ENCODE peak calls at places on chromosomes 3 and 15, in six cellular contexts. L is hepatocyte, K is A549, H is body of pancreas, Z is tibial nerve, M is colonic mucosa. W is an unnamed sample.

GRCh38 chr3:53346514-53346913 is 829 bp downstream of the DCP1A start:
- DNase-seq in Z (no peak), L (peak), K (no peak), M (peak), H (no peak), W (no peak)

GRCh38 chr3:185758912-185759311 is 65.9 kb downstream of the IGF2BP2 start:
- DNase-seq in Z (no peak), L (no peak), M (peak), K (no peak), H (no peak), W (no peak)

GRCh38 chr15:96349933-96350292 is 19.4 kb downstream of the NR2F2 start:
- DNase-seq in K (no peak), L (no peak), H (no peak), M (peak), Z (no peak), W (no peak)

GRCh38 chr3:114019486-114019885 is 36.8 kb downstream of the CCDC191 start:
- DNase-seq in H (no peak), M (no peak), K (no peak), Z (no peak), L (no peak), W (no peak)

GRCh38 chr3:128698211-128699011 is 27.6 kb upstream of the RAB7A start:
- DNase-seq in L (peak), Z (no peak), H (peak), M (peak), K (peak), W (peak)

GRCh38 chr3:127998596-127998995 is 53.6 kb upstream of the SEC61A1 start:
- DNase-seq in K (no peak), H (no peak), Z (no peak), L (no peak), M (no peak), W (no peak)

GRCh38 chr15:79265167-79265566 is 17.4 kb upstream of the ANKRD34C start:
- DNase-seq in M (no peak), K (no peak), Z (no peak), H (no peak), L (no peak), W (no peak)

GRCh38 chr3:186442162-186442561 is 80.1 kb upstream of the DGKG start:
- DNase-seq in M (no peak), Z (no peak), K (no peak), H (peak), L (no peak), W (no peak)

GRCh38 chr3:39141211-39141995 is 12.0 kb downstream of the CSRNP1 start:
- DNase-seq in Z (no peak), L (peak), M (peak), K (no peak), H (peak), W (no peak)

GRCh38 chr3:20683912-20684311 is 497.9 kb upstream of the SGO1 start:
- DNase-seq in K (no peak), L (no peak), Z (no peak), H (no peak), M (no peak), W (no peak)

GRCh38 chr3:152471814-152472605 is 203.3 kb downstream of the MBNL1 start:
- DNase-seq in M (peak), H (peak), L (peak), K (peak), Z (peak), W (peak)

GRCh38 chr3:30628931-30629590 is 22.7 kb downstream of the TGFBR2 start:
- DNase-seq in H (peak), L (peak), K (no peak), Z (no peak), M (no peak), W (no peak)

GRCh38 chr15:80105193-80105984 is 45.9 kb downstream of the ZFAND6 start:
- DNase-seq in H (no peak), L (peak), K (no peak), Z (no peak), M (no peak), W (no peak)

GRCh38 chr3:142904639-142905441 is 16.0 kb upstream of the PCOLCE2 start:
- DNase-seq in Z (no peak), M (peak), H (no peak), L (peak), K (no peak), W (no peak)

GRCh38 chr15:92541197-92542190 is 114.1 kb downstream of the FAM174B start:
- DNase-seq in H (no peak), M (no peak), Z (no peak), L (no peak), K (no peak), W (no peak)

GRCh38 chr3:125035217-125035616 is 20.6 kb downstream of the HEG1 start:
- DNase-seq in L (no peak), M (no peak), H (no peak), Z (no peak), K (no peak), W (no peak)

GRCh38 chr3:172259726-172260248 is 188.5 kb downstream of the GHSR start:
- DNase-seq in H (no peak), L (no peak), Z (no peak), K (no peak), M (no peak), W (no peak)

GRCh38 chr3:71559578-71560162 is 23.9 kb downstream of the FOXP1 start:
- DNase-seq in K (no peak), L (no peak), H (no peak), M (no peak), Z (no peak), W (no peak)

GRCh38 chr3:131163-131889 is 65.2 kb upstream of the CHL1 start:
- DNase-seq in M (no peak), K (no peak), Z (no peak), H (no peak), L (no peak), W (no peak)

GRCh38 chr15:39799552-39800011 is 16.9 kb upstream of the FSIP1 start:
- DNase-seq in H (no peak), Z (no peak), L (no peak), M (no peak), K (no peak), W (no peak)

GRCh38 chr15:23483821-23484299 is 36.8 kb upstream of the GOLGA6L2 start:
- DNase-seq in K (peak), H (no peak), M (no peak), Z (no peak), L (no peak), W (no peak)

GRCh38 chr3:59540241-59540640 is 490.4 kb upstream of the CFAP20DC start:
- DNase-seq in L (no peak), Z (no peak), M (no peak), K (no peak), H (no peak), W (no peak)

GRCh38 chr15:38683382-38684242 is 119.0 kb upstream of the RASGRP1 start:
- DNase-seq in Z (no peak), L (peak), H (peak), K (peak), M (peak), W (peak)

GRCh38 chr15:40877691-40878090 is 3.7 kb upstream of the RHOV start:
- DNase-seq in Z (no peak), K (no peak), M (no peak), H (no peak), L (no peak), W (no peak)

GRCh38 chr3:142646020-142646783 is 50.0 kb downstream of the PLS1 start:
- DNase-seq in Z (no peak), M (no peak), L (no peak), H (no peak), K (no peak), W (no peak)

GRCh38 chr3:113534365-113534764 is 2.0 kb downstream of the SIDT1 start:
- DNase-seq in K (no peak), Z (no peak), M (no peak), H (no peak), L (no peak), W (no peak)

GRCh38 chr3:105013657-105014056 is 353.1 kb upstream of the ALCAM start:
- DNase-seq in Z (no peak), L (no peak), M (no peak), K (no peak), H (no peak), W (no peak)

GRCh38 chr15:28919201-28919627 is 33.4 kb downstream of the APBA2 start:
- DNase-seq in M (no peak), Z (no peak), H (no peak), L (peak), K (peak), W (no peak)

GRCh38 chr3:81195483-81195882 is 566.0 kb downstream of the GBE1 start:
- DNase-seq in Z (no peak), M (no peak), H (no peak), K (no peak), L (no peak), W (no peak)

GRCh38 chr3:99366663-99367429 is 271.5 kb upstream of the COL8A1 start:
- DNase-seq in H (no peak), M (no peak), L (no peak), K (no peak), Z (no peak), W (no peak)

GRCh38 chr3:153426803-153427202 is 264.8 kb downstream of the RAP2B start:
- DNase-seq in Z (no peak), L (no peak), H (no peak), M (no peak), K (no peak), W (no peak)

GRCh38 chr15:68791431-68792283 is 29.0 kb downstream of the ANP32A start:
- DNase-seq in H (no peak), Z (no peak), M (no peak), L (no peak), K (no peak), W (peak)

GRCh38 chr3:129161860-129162271 is 1.0 kb upstream of the ISY1 start:
- DNase-seq in Z (no peak), L (peak), K (peak), H (no peak), M (peak), W (no peak)

GRCh38 chr3:36372534-36372935 is 7.8 kb upstream of the STAC start:
- DNase-seq in M (no peak), Z (no peak), K (no peak), L (no peak), H (no peak), W (no peak)

DNA sequence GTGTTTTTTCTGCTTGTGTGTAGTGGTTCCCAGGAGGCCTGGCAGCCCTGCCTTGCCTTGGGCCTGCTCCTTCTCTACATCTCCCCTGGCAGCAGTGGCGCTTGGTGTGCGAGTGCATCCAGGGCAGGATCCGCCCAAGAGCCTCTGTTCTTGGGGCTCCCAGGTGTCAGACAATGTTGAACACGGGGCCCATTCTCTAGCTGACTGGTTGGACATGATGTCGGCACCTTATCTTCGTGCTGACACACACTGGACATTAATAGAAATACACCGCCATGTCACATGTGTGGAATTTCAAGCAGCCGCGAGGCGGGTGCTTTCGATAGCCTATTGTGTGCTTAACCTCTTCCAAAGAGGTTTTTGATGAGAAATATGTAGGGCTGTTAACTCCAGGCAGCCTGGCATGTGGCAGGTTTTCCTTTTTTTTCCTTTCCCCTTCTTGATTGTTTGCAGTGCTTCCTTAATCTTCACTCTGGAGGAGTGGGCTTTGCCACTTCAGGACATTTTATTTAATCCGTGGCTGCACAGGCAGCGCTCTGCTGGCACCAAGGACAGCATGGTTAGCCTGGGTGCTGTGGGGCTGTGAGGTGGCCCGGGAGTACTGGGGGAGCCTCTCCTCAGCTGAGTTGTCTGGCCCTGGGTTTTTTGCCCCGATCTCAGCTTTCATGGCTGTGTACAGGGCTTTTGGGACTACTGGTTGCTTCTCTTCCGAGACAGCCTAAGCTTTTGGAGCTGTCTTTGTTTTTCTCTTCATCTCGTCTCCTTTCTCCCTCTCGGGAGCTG is 42.5 kb downstream of the CHCHD6 start:
- DNase-seq in L (peak), Z (no peak), M (no peak), H (peak), K (peak), W (no peak)
- TF ChIP-seq CTCF in L (no peak), Z (no peak), M (no peak), H (peak), K (peak), W (no peak)

DNA sequence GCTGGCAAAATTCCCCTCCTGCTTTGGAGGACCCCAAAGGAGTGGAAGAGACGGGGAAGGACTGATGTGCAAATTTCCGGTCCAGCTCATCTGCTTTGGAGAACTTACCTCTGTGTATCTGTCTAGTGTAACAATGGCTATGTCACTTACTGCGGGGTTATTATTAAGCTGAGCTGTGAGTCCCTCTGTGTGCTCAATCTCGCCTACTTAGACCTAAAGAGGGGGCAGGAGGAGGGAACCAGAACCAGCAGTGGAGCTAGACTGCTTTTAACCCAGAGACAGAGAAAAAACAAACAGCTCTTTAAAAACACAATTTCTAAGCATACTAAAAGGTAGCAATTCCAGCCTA is 77.0 kb downstream of the MYO1E start:
- DNase-seq in M (no peak), L (no peak), K (no peak), H (no peak), Z (no peak), W (no peak)
- H3K27ac ChIP-seq in M (peak), L (peak), K (peak), H (peak), Z (peak), W (no peak)

GRCh38 chr3:101850327-101851048 is 1.2 kb downstream of the NFKBIZ start:
- DNase-seq in K (no peak), L (no peak), M (no peak), H (no peak), Z (no peak), W (peak)
- TF ChIP-seq CTCF in K (no peak), L (no peak), M (no peak), H (no peak), Z (no peak), W (no peak)

DNA sequence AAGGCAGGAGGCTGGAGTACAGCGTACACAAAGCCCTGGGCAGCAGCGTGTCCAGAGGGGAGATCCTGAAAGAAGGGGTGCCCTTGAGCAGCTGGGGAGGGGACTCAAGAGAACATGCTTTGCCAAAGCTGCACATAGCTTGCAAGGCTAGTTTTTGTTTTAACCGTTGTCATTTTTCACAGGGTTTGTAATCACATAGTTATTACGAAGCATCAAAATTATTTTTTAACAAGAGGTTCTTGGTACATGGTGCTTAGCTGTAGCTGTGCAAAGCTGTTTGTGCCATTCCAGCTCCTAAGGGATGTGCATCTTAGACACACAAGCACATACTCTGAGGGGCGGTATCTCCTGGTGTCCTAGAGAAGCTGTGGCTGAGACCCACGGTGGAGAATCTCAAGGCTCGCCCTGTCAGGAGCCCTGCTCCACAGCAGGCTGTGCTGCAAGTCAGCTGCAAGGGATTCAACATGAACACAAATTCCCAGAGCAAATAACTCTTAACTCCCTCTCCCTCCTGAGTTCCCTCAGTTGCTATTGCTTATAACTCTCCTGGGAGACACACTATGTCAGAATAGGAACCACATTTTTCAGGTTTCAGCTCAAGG is 461.3 kb upstream of the PPP2R3A start:
- DNase-seq in K (no peak), H (no peak), Z (no peak), M (no peak), L (no peak), W (no peak)
- H3K27ac ChIP-seq in K (no peak), H (no peak), Z (no peak), M (no peak), L (no peak), W (no peak)